ENCODE peak calls at places on chromosomes 5 and 9, in seven cellular contexts. G, C, H, Y, N, V and T are unnamed samples.

GRCh38 chr9:35658894-35659220 is 765 bp downstream of the CCDC107 start:
- DNase-seq in G (peak; percentile 66), C (peak; percentile 62), H (no peak), Y (peak; percentile 28), N (no peak), V (no peak), T (no peak)

GRCh38 chr5:170791325-170791954 is 7.9 kb downstream of the GABRP start:
- DNase-seq in G (peak; percentile 73), C (peak; percentile 62), H (peak; percentile 70), Y (peak; percentile 71), N (peak; percentile 86), V (peak; percentile 53), T (peak; percentile 10)

GRCh38 chr9:92525306-92525705 is 10.5 kb downstream of the ECM2 start:
- DNase-seq in G (no peak), C (no peak), H (no peak), Y (no peak), N (no peak), V (no peak), T (no peak)

GRCh38 chr9:132647806-132648205 is 22.0 kb downstream of the DDX31 start:
- DNase-seq in G (no peak), C (no peak), H (no peak), Y (no peak), N (no peak), V (no peak), T (no peak)

GRCh38 chr9:2936221-2936620 is 92.3 kb upstream of the PUM3 start:
- DNase-seq in G (no peak), C (peak; percentile 7), H (no peak), Y (no peak), N (no peak), V (no peak), T (no peak)

GRCh38 chr5:36502608-36503007 is 103.8 kb upstream of the SLC1A3 start:
- DNase-seq in G (no peak), C (peak; percentile 75), H (no peak), Y (no peak), N (no peak), V (no peak), T (peak; percentile 92)

GRCh38 chr5:66742896-66743247 is 146.7 kb downstream of the MAST4 start:
- DNase-seq in G (no peak), C (no peak), H (no peak), Y (no peak), N (no peak), V (no peak), T (no peak)

GRCh38 chr9:79663878-79664277 is 92.1 kb downstream of the TLE4 start:
- DNase-seq in G (no peak), C (no peak), H (no peak), Y (peak; percentile 51), N (no peak), V (no peak), T (no peak)

GRCh38 chr9:93828331-93829097 is 126.6 kb downstream of the BARX1 start:
- DNase-seq in G (no peak), C (no peak), H (no peak), Y (peak; percentile 6), N (no peak), V (no peak), T (no peak)

GRCh38 chr5:131786900-131787692 is 9.7 kb downstream of the FNIP1 start:
- DNase-seq in G (no peak), C (no peak), H (no peak), Y (no peak), N (no peak), V (no peak), T (no peak)

GRCh38 chr9:74245871-74246552 is 251.1 kb upstream of the RORB start:
- DNase-seq in G (no peak), C (no peak), H (no peak), Y (no peak), N (no peak), V (no peak), T (no peak)

GRCh38 chr9:76203373-76203772 is 190.9 kb downstream of the RFK start:
- DNase-seq in G (peak; percentile 31), C (peak; percentile 21), H (no peak), Y (no peak), N (peak; percentile 61), V (no peak), T (no peak)

GRCh38 chr5:2317540-2317939 is 433.9 kb downstream of the IRX2 start:
- DNase-seq in G (no peak), C (no peak), H (no peak), Y (no peak), N (no peak), V (no peak), T (no peak)

GRCh38 chr9:114690308-114690707 is 8.3 kb upstream of the TEX48 start:
- DNase-seq in G (no peak), C (no peak), H (no peak), Y (no peak), N (no peak), V (no peak), T (no peak)

GRCh38 chr9:82805027-82805426 is 257.9 kb downstream of the RASEF start:
- DNase-seq in G (no peak), C (no peak), H (no peak), Y (no peak), N (no peak), V (no peak), T (no peak)

GRCh38 chr5:173302546-173303155 is 25.6 kb downstream of the STC2 start:
- DNase-seq in G (no peak), C (peak; percentile 78), H (no peak), Y (no peak), N (no peak), V (peak; percentile 69), T (no peak)

GRCh38 chr5:55816342-55816741 is 34.8 kb upstream of the IL31RA start:
- DNase-seq in G (no peak), C (peak; percentile 71), H (no peak), Y (no peak), N (no peak), V (peak; percentile 17), T (peak; percentile 20)

GRCh38 chr5:90399251-90399650 is 10.3 kb downstream of the CETN3 start:
- DNase-seq in G (no peak), C (no peak), H (no peak), Y (no peak), N (no peak), V (no peak), T (no peak)

GRCh38 chr9:16915126-16915831 is 44.8 kb upstream of the BNC2 start:
- DNase-seq in G (no peak), C (no peak), H (no peak), Y (no peak), N (no peak), V (no peak), T (no peak)

GRCh38 chr9:19223724-19224123 is 6.8 kb upstream of the DENND4C start:
- DNase-seq in G (no peak), C (no peak), H (no peak), Y (no peak), N (no peak), V (no peak), T (no peak)

GRCh38 chr9:116905131-116905724 is 218.1 kb downstream of the TRIM32 start:
- DNase-seq in G (no peak), C (no peak), H (no peak), Y (no peak), N (no peak), V (no peak), T (no peak)

GRCh38 chr9:120435066-120435465 is 144.9 kb downstream of the CDK5RAP2 start:
- DNase-seq in G (no peak), C (no peak), H (no peak), Y (no peak), N (no peak), V (no peak), T (peak; percentile 37)

GRCh38 chr9:124791106-124791505 is 14.2 kb downstream of the OLFML2A start:
- DNase-seq in G (no peak), C (no peak), H (no peak), Y (no peak), N (no peak), V (no peak), T (no peak)

GRCh38 chr5:179777456-179777855 is 16.3 kb upstream of the LTC4S start:
- DNase-seq in G (no peak), C (no peak), H (no peak), Y (no peak), N (no peak), V (no peak), T (no peak)

GRCh38 chr5:15785636-15786035 is 285.7 kb downstream of the FBXL7 start:
- DNase-seq in G (no peak), C (no peak), H (no peak), Y (peak; percentile 57), N (no peak), V (no peak), T (no peak)

GRCh38 chr5:15787676-15788075 is 287.7 kb downstream of the FBXL7 start:
- DNase-seq in G (no peak), C (no peak), H (no peak), Y (no peak), N (no peak), V (no peak), T (no peak)

GRCh38 chr5:15789661-15790060 is 289.7 kb downstream of the FBXL7 start:
- DNase-seq in G (no peak), C (no peak), H (no peak), Y (no peak), N (no peak), V (no peak), T (no peak)

GRCh38 chr5:15786884-15787283 is 286.9 kb downstream of the FBXL7 start:
- DNase-seq in G (no peak), C (no peak), H (no peak), Y (no peak), N (no peak), V (no peak), T (no peak)

DNA sequence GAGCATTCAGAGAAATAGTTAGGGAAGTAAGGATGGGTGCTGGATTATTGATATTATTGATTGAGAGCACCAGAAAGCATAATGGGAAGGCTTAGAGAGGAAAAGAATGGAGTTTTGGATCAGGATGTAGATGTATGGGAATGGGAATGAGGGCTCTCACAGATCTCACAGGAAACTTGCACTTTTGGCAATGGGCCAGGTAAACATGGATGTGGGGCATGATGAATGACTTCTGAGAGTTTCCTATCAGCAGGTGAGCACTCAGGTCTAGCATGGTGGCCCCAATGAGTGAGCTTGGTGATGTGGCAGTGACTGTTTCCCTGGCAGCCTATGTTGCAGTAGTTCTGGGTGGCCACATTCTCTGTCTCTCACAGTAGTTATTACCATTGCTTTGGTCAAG is 283.8 kb downstream of the FBXL7 start:
- DNase-seq in G (no peak), C (no peak), H (no peak), Y (no peak), N (no peak), V (no peak), T (no peak)
- TF ChIP-seq CTCF in G (no peak), C (no peak), H (no peak), Y (no peak), N (no peak), V (no peak), T (no peak)

GRCh38 chr9:68780377-68780707 is 75.3 kb downstream of the PIP5K1B start:
- DNase-seq in G (no peak), C (no peak), H (no peak), Y (no peak), N (no peak), V (no peak), T (no peak)
- TF ChIP-seq CTCF in G (no peak), C (no peak), H (peak; percentile 11), Y (no peak), N (no peak), V (peak; percentile 6), T (no peak)

GRCh38 chr9:96025995-96026572 is 150.6 kb downstream of the ERCC6L2 start:
- DNase-seq in G (peak; percentile 50), C (no peak), H (peak; percentile 47), Y (peak; percentile 97), N (no peak), V (no peak), T (no peak)
- TF ChIP-seq CTCF in G (no peak), C (no peak), H (peak; percentile 50), Y (peak; percentile 92), N (no peak), V (no peak), T (no peak)

GRCh38 chr5:39284552-39284951 is 65.2 kb upstream of the FYB1 start:
- DNase-seq in G (no peak), C (no peak), H (no peak), Y (no peak), N (peak; percentile 34), V (no peak), T (no peak)

GRCh38 chr5:39283231-39283818 is 64.0 kb upstream of the FYB1 start:
- DNase-seq in G (no peak), C (peak; percentile 75), H (no peak), Y (peak; percentile 50), N (no peak), V (peak; percentile 65), T (peak; percentile 36)
- TF ChIP-seq CTCF in G (peak; percentile 37), C (peak; percentile 74), H (peak; percentile 71), Y (peak; percentile 65), N (peak; percentile 41), V (peak; percentile 84), T (peak; percentile 76)